ENCODE peak calls at places on chromosome 11, in six cellular contexts. H, Q, L, J, B and C are unnamed samples.

GRCh38 chr11:118144301-118144701 is 8.3 kb downstream of the SCN4B start:
- DNase-seq in H (no peak), Q (no peak), L (no peak), J (no peak), B (no peak), C (no peak)

GRCh38 chr11:109730669-109731068 is 308.7 kb downstream of the C11orf87 start:
- DNase-seq in H (no peak), Q (no peak), L (no peak), J (no peak), B (no peak), C (no peak)

GRCh38 chr11:1568451-1568911 is 3.6 kb downstream of the DUSP8 start:
- DNase-seq in H (peak), Q (no peak), L (no peak), J (no peak), B (no peak), C (no peak)

GRCh38 chr11:130099356-130099755 is 29.7 kb downstream of the APLP2 start:
- DNase-seq in H (no peak), Q (peak), L (no peak), J (no peak), B (no peak), C (no peak)

GRCh38 chr11:48043111-48043997 is 63.0 kb downstream of the PTPRJ start:
- DNase-seq in H (peak), Q (no peak), L (no peak), J (no peak), B (no peak), C (no peak)

GRCh38 chr11:61120865-61121831 is 18.9 kb downstream of the CD5 start:
- DNase-seq in H (no peak), Q (peak), L (no peak), J (no peak), B (no peak), C (no peak)

GRCh38 chr11:111370902-111371578 is 8.0 kb downstream of the POU2AF1 start:
- DNase-seq in H (no peak), Q (no peak), L (no peak), J (no peak), B (peak), C (no peak)

GRCh38 chr11:109096266-109096665 is 325.7 kb upstream of the C11orf87 start:
- DNase-seq in H (no peak), Q (no peak), L (no peak), J (no peak), B (no peak), C (no peak)

GRCh38 chr11:829116-829945 is 1.6 kb downstream of the CRACR2B start:
- DNase-seq in H (no peak), Q (peak), L (no peak), J (no peak), B (no peak), C (no peak)

GRCh38 chr11:124551189-124551588 is 7.7 kb upstream of the OR8B12 start:
- DNase-seq in H (no peak), Q (no peak), L (no peak), J (no peak), B (no peak), C (no peak)

GRCh38 chr11:29317669-29318068 is 699.2 kb downstream of the KCNA4 start:
- DNase-seq in H (no peak), Q (no peak), L (no peak), J (no peak), B (no peak), C (no peak)

GRCh38 chr11:28628412-28628811 is 520.2 kb downstream of the METTL15 start:
- DNase-seq in H (no peak), Q (no peak), L (no peak), J (no peak), B (no peak), C (no peak)

GRCh38 chr11:47241740-47242400 is 6.7 kb downstream of the ACP2 start:
- DNase-seq in H (no peak), Q (peak), L (no peak), J (no peak), B (no peak), C (no peak)

GRCh38 chr11:57345555-57346151 is 7.5 kb downstream of the P2RX3 start:
- DNase-seq in H (peak), Q (peak), L (peak), J (no peak), B (peak), C (no peak)

GRCh38 chr11:72217856-72218745 is 1.5 kb downstream of the FOLR2 start:
- DNase-seq in H (no peak), Q (no peak), L (no peak), J (no peak), B (no peak), C (no peak)

GRCh38 chr11:134947556-134947955 is 535.5 kb upstream of the B3GAT1 start:
- DNase-seq in H (no peak), Q (no peak), L (no peak), J (no peak), B (no peak), C (no peak)

GRCh38 chr11:134642206-134642605 is 230.2 kb upstream of the B3GAT1 start:
- DNase-seq in H (no peak), Q (no peak), L (no peak), J (no peak), B (no peak), C (no peak)

GRCh38 chr11:134223066-134223465 is 701 bp downstream of the NCAPD3 start:
- DNase-seq in H (peak), Q (no peak), L (no peak), J (no peak), B (no peak), C (no peak)

GRCh38 chr11:123357990-123358827 is 71.9 kb upstream of the GRAMD1B start:
- DNase-seq in H (no peak), Q (peak), L (no peak), J (no peak), B (peak), C (no peak)

GRCh38 chr11:93537767-93538261 is 5.4 kb downstream of the SMCO4 start:
- DNase-seq in H (no peak), Q (peak), L (peak), J (no peak), B (no peak), C (no peak)

DNA sequence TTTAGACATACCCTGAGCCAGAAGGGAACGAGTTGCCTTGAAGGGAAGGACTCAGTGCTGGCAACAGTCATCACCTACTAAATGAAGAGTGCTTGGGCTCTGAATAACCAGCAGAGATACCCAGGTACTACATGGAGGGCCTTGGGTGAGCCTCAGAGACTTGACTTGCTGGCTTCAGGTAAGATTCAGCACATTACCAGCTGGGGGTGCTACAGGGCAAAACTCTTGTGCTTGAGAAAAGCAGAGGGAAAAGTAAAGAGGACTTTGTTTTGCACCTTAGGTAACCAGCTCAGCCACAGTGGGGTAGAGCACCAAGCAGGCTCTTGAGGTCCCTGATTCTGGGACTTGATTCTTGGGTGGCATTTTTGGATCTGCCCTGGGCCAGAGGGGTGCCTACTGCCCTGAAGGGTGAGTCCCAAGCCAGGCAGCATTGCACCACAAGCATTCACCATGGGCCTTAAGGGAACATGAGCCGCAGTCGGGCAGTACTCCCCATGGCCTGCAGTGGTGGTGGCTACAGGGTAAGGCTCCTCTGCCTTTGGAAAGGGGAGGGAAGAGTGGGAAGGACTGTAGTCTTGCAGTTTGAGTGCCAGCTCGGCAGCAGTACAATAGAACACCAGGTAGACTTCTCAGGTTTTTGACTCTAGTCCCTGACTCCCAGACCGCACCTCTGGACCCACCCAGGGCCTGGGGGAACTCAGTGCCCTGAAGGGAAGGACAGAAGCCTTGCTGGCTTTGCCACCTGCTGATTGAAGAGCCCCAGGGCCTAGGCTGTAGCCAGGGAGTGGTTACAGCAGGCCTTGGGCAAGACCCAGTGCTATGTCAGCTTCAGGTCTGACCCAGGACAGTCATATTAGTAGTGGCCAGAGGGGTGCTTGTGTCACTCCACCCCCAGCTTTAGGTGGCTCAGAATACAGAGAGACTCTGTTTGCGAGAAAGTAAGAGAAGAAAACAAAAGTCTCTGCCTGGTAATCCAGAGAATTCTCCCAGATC is 22.7 kb upstream of the PLEKHA7 start:
- DNase-seq in H (peak), Q (no peak), L (no peak), J (no peak), B (no peak), C (no peak)
- TF ChIP-seq CTCF in H (peak), Q (no peak), L (no peak), J (no peak), B (peak), C (no peak)

DNA sequence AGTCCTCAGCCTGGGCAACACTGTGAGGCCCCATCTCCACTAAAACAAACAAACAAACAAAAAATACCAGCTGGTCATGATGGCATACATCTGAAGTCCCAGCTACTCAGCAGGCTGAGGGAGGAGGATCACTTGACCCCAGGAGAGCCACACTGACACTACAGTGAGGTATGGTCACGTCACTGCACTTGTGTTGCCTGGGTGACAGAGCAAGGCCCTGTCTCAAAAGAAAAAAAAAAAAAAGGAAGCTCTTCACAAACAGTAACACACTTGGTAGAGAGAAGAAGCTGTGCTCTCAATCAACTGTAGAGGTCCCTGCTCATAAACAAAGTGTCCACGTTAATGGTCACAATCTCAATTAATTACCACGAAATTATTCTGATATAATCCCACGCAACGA is 401.6 kb upstream of the CCDC90B start:
- DNase-seq in H (no peak), Q (no peak), L (no peak), J (no peak), B (no peak), C (no peak)
- TF ChIP-seq CTCF in H (no peak), Q (no peak), L (no peak), J (no peak), B (no peak), C (no peak)

GRCh38 chr11:8110396-8110795 is 29.4 kb downstream of the TUB start:
- DNase-seq in H (no peak), Q (no peak), L (no peak), J (no peak), B (no peak), C (no peak)
- TF ChIP-seq CTCF in H (no peak), Q (no peak), L (no peak), J (no peak), B (no peak), C (no peak)

DNA sequence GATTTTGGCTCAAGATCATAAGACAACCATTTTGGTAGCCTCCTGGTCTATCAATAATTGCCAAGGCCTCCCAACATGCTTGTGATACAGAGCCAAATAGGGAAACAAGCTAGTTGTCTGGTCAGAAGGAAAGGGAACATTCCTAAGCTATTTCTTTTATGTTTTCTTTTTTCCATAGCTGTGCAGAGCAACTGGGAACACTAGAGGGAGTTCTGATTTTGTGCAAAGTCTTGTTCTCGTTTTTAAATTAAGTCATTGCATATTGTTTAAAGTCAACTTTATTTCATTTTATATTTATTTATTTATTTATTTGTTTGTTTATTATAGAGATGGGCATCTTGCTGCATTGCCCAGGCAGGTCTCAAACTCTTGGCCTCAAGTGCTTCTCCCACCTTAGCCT is 416.8 kb upstream of the CHORDC1 start:
- DNase-seq in H (no peak), Q (no peak), L (no peak), J (no peak), B (no peak), C (no peak)
- TF ChIP-seq CTCF in H (peak), Q (no peak), L (peak), J (no peak), B (no peak), C (no peak)

DNA sequence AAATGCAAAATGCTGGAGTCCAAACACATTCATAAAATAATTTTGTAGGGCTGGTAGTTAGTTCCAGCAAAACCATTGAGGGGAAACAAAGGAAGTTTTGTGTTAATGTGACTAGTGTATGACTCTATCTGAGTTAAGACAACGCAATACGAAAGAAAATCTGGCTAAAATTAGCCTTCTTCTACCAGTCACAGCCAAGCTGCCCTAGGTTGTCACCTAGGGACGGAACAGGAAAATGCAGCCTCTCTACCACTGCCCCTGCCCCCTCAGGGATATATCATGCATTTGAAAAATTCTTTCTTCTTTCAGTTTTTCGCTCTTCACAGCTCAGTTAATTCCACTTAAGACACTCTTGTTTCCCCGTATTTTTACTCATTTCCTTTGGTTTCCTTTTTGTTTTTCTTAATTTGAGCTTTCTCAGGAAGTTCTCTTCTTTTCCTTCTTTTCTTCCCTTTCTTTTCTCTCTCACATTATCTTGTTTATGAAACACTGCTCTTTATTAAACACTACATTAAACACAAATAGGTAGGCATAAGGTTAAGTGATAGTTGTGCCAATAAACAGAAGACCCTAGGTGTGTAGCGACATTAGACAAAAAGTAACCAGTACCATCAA is 30.6 kb downstream of the KIRREL3 start:
- DNase-seq in H (no peak), Q (peak), L (no peak), J (no peak), B (peak), C (no peak)
- TF ChIP-seq CTCF in H (peak), Q (peak), L (peak), J (peak), B (peak), C (peak)

GRCh38 chr11:17238377-17238776 is 30.6 kb upstream of the PIK3C2A start:
- DNase-seq in H (no peak), Q (no peak), L (no peak), J (no peak), B (no peak), C (no peak)
- TF ChIP-seq CTCF in H (no peak), Q (no peak), L (no peak), J (no peak), B (no peak), C (no peak)

DNA sequence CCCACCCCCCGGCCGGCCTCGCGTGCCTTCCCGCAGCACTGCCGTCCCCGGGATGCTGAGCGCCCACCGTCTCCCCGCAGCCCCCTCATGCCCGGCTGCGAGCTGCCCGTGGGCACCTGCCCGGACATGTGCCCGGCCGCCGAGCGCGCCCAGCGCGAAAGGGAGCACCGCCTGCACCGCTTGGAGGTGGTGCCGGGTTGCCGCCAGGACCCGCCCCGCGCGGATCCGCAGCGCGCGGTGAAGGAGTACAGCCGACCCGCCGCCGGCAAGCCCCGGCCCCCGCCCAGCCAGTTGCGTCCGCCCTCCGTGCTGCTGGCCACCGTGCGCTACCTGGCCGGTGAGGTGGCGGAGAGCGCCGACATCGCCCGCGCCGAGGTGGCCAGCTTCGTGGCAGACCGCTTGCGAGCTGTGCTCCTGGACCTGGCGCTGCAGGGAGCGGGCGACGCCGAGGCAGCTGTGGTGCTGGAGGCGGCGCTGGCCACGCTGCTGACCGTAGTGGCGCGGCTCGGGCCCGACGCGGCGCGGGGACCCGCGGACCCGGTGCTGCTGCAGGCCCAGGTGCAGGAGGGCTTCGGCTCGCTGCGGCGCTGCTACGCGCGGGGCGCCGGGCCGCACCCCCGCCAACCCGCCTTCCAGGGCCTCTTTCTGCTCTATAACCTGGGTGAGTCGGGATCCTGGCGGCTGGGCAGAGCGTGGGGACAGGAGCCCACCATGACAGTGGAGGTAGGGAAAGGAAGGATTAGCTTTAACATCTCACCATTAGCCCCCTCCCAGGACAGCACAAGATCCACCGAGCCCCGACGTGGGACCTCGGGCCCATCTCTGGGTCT is at the start of gene SAC3D1:
- DNase-seq in H (peak), Q (peak), L (peak), J (no peak), B (peak), C (no peak)
- TF ChIP-seq CTCF in H (no peak), Q (no peak), L (no peak), J (no peak), B (no peak), C (no peak)